ENCODE peak calls at places on chromosomes 5 and 9, in seven cellular contexts. V is A549, S is breast epithelium, M is sigmoid colon, X is tibial nerve, B is suprapubic skin, Y is HepG2. U is an unnamed sample.

GRCh38 chr9:89153618-89154017 is 25.0 kb downstream of the SHC3 start:
- DNase-seq in V (peak), S (no peak), M (no peak), X (no peak), B (no peak), Y (no peak), U (peak)

GRCh38 chr5:119309290-119309818 is 46.5 kb upstream of the TNFAIP8 start:
- DNase-seq in V (no peak), S (no peak), M (no peak), X (no peak), B (no peak), Y (no peak), U (no peak)

GRCh38 chr9:116298992-116299391 is 145.4 kb downstream of the PAPPA start:
- DNase-seq in V (no peak), S (no peak), M (no peak), X (no peak), B (no peak), Y (no peak), U (no peak)

GRCh38 chr5:14109041-14109747 is 33.9 kb upstream of the TRIO start:
- DNase-seq in V (peak), S (no peak), M (no peak), X (no peak), B (no peak), Y (no peak), U (peak)

GRCh38 chr5:123036391-123037103 is at the start of gene PPIC:
- DNase-seq in V (peak), S (peak), M (peak), X (peak), B (peak), Y (peak), U (peak)

GRCh38 chr9:133257398-133258053 is 17.5 kb downstream of the ABO start:
- DNase-seq in V (no peak), S (no peak), M (no peak), X (no peak), B (peak), Y (no peak), U (no peak)

GRCh38 chr5:39761199-39761580 is 336.4 kb upstream of the DAB2 start:
- DNase-seq in V (no peak), S (no peak), M (no peak), X (no peak), B (no peak), Y (no peak), U (no peak)

GRCh38 chr5:148186248-148187003 is 16.4 kb upstream of the SPINK6 start:
- DNase-seq in V (no peak), S (no peak), M (no peak), X (no peak), B (no peak), Y (no peak), U (no peak)

GRCh38 chr9:134460904-134461303 is 134.6 kb downstream of the RXRA start:
- DNase-seq in V (no peak), S (no peak), M (no peak), X (no peak), B (no peak), Y (no peak), U (no peak)

GRCh38 chr5:84628918-84629317 is 244.2 kb upstream of the EDIL3 start:
- DNase-seq in V (no peak), S (no peak), M (no peak), X (no peak), B (no peak), Y (no peak), U (no peak)
- TF ChIP-seq POLR2A in V (no peak), S (no peak), M (no peak), X (no peak), B (no peak), Y (no peak), U (no peak)

DNA sequence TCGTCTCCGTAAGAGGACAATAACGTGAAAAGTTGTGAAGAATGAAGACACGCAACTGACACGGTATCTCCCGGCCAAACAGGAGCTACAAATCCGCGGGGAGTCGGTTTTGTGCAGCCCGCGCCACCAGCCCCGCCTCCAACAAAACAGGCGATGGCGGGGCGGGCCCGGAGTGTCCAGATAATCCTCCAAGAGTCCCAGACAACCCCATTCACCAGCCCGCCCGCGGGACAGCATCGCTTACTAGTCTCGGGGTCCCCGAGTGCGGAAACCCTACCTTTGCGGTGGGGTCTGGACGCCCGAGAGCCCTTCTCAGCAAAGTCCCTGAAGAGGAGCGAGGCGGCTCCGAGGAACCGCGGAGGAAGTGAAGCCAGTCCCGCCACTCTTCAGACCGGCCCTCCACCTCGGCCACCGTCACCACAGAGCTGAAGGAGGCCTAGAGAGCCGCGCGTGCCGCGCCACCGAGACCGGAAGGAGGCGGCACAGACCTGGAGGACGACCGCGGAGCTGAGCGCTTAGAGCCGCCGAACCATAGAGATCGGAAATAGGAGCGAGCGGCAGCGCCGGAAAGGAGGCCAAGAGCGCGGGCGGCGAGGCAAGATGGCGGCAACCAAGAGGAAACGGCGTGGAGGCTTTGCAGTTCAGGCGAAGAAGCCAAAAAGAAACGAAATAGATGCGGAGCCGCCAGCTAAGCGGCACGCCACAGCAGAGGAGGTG is at the start of the genes BRIX1 and RAD1:
- DNase-seq in V (peak), S (peak), M (peak), X (peak), B (peak), Y (peak), U (peak)
- TF ChIP-seq POLR2A in V (peak), S (no peak), M (peak), X (no peak), B (peak), Y (peak), U (peak)

GRCh38 chr5:96664669-96665068 is 2.5 kb downstream of the CAST start:
- DNase-seq in V (no peak), S (no peak), M (no peak), X (no peak), B (no peak), Y (peak), U (no peak)

GRCh38 chr5:96663608-96664007 is 1.4 kb downstream of the CAST start:
- DNase-seq in V (no peak), S (no peak), M (no peak), X (no peak), B (no peak), Y (no peak), U (no peak)

GRCh38 chr5:96661101-96661840 is 905 bp upstream of the CAST start:
- DNase-seq in V (peak), S (no peak), M (peak), X (no peak), B (no peak), Y (no peak), U (no peak)

GRCh38 chr5:96662725-96663513 is 743 bp downstream of the CAST start:
- DNase-seq in V (peak), S (peak), M (peak), X (peak), B (peak), Y (peak), U (peak)

DNA sequence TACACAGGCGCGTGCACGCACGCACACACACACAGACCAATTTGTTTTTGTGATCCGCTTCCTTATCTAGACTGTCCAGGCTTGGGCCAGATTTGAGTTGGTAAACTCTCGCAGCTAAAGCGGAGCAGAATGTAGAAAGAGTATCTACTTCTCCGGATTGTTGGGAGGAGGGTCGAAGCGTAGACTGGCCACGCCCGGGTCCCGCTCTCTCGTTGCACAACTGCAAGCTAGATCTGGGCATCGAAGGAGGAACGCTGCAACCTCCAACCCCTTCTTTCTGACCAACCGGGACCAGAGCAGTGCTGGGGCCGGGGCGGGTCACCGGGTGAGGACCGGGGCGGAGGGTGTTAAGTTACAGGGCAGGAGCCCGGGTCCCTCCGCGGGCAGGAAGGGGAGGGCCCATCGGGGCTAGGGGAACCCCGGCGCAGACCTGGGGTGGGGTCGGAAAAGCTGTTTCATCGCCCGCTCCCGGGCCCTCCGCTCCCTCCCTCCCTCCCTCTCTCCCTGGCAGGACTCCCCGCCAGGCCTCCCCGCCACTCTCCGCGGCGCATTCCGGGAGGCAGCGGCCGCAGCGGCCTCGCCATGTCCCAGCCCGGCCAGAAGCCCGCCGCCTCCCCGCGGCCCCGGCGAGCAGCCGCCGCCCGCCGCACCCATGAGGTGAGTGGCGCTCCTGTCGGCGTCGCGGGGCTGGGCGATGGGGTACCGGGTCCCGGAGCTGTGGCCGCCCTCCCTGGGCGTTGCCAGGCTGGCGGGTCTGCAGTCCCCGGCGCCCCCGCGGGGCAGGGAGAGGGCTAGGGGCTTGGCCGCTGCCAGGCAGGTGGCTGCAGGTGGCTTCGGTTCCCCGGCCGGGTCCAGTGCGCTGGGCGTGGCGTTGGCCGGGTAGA is at the start of gene CAST:
- DNase-seq in V (peak), S (peak), M (peak), X (peak), B (peak), Y (peak), U (peak)
- TF ChIP-seq POLR2A in V (no peak), S (peak), M (peak), X (peak), B (peak), Y (peak), U (no peak)

DNA sequence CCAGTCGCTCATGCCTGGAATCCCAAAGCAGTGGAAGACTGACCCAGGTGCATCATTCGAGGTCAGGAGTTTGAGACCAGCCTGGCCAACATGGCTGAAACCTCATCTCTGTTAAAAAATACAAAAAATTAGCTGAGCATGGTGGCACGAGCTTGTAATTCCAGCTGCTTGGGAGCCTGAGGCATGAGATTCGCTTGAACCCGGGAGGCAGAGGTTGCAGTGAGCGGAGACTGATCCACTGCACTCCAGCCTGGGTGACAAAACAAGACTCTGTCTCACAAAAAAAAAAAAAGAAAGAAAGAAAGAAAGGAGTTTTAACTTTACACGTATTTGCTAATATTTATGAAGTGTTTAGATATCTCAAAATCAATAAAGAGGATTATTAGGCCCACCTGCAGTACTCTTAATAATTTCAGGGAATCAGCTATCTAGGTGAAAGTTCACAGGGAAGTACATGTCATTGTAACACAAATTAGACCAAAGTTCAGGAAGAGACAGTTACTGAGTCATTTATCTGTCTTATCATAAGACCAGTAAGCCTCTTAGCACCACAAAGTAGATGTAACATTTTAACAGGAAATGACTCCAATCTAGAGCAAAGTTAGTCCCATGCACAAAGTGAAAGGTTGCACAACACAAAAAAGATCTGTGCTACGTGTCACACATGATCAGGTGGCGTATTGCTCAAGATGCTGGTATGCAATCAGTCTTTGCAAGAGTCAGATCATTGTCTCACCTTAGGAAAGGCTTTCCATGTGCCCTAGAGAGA is 34.1 kb upstream of the PLIN2 start:
- DNase-seq in V (peak), S (no peak), M (peak), X (peak), B (no peak), Y (peak), U (peak)
- TF ChIP-seq POLR2A in V (no peak), S (peak), M (no peak), X (no peak), B (no peak), Y (peak), U (no peak)

GRCh38 chr9:83622814-83623633 is at the start of gene IDNK:
- DNase-seq in V (peak), S (peak), M (peak), X (peak), B (peak), Y (peak), U (peak)
- TF ChIP-seq POLR2A in V (peak), S (no peak), M (no peak), X (no peak), B (peak), Y (peak), U (peak)

GRCh38 chr5:28310696-28311095 is 1272.3 kb upstream of the CDH9 start:
- DNase-seq in V (no peak), S (no peak), M (no peak), X (no peak), B (no peak), Y (no peak), U (no peak)

GRCh38 chr5:28313543-28314334 is 1275.4 kb upstream of the CDH9 start:
- DNase-seq in V (peak), S (no peak), M (no peak), X (no peak), B (no peak), Y (no peak), U (no peak)
- TF ChIP-seq POLR2A in V (no peak), S (no peak), M (no peak), X (no peak), B (no peak), Y (no peak), U (no peak)

DNA sequence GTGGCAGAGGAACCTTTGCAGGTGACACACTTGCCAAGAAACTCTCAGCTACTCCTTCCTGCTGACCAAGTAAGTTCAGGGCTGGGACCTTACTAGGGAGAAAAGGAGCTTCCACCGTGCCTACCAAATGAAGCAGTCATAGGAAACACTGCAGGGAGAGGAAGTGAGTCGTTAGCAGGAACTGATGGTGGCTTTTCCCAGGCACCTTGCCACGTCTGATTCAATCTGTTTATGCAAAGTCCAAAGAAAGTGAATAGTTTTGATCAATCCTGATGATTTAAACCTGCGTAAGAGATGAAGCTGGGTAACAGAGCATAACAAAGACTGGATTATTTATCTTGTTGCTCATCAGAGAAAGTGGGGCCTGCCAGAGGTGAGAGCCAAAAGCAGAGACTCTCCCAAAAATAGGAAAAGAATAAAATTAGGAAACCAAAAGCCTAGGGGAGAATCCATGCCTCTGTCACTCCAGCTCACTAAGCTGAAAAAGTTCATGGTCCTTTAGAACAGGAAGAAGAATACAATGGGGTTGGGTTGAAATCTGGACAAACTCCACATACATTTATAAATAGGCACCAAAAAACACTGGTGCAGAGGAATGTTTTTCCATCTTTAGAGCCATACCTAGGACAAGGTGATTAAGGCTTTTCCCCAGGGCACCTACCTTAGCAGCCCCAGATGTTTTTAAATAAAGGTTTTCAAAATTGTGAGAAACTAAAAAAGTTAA is 9.3 kb upstream of the PFDN1 start:
- DNase-seq in V (peak), S (no peak), M (peak), X (no peak), B (no peak), Y (no peak), U (peak)
- TF ChIP-seq POLR2A in V (no peak), S (no peak), M (no peak), X (no peak), B (no peak), Y (no peak), U (no peak)

U was measured in H54.